ENCODE peak calls at places on chromosomes 4 and X, in four cellular contexts. P is GM12891, K is K562, F is HL-60. V is an unnamed sample.

GRCh38 chr4:101853691-101854090 is 63.2 kb downstream of the BANK1 start:
- DNase-seq in P (no peak), K (no peak), F (no peak), V (no peak)

GRCh38 chr4:11625206-11625605 is 196.5 kb upstream of the HS3ST1 start:
- DNase-seq in P (no peak), K (no peak), F (no peak), V (no peak)

GRCh38 chr4:61336488-61336887 is 136.4 kb downstream of the ADGRL3 start:
- DNase-seq in P (no peak), K (no peak), F (no peak), V (no peak)

GRCh38 chrX:13254076-13254785 is 65.6 kb downstream of the ATXN3L start:
- DNase-seq in P (no peak), K (peak), F (peak), V (peak)

GRCh38 chr4:41177016-41177415 is 37.3 kb downstream of the APBB2 start:
- DNase-seq in P (no peak), K (no peak), F (no peak), V (no peak)

GRCh38 chr4:99943904-99944437 is 2.4 kb downstream of the DNAJB14 start:
- DNase-seq in P (no peak), K (no peak), F (no peak), V (no peak)

GRCh38 chrX:38107028-38107427 is 100.7 kb downstream of the SYTL5 start:
- DNase-seq in P (no peak), K (no peak), F (no peak), V (no peak)

GRCh38 chr4:123235431-123235830 is 161.2 kb upstream of the SPRY1 start:
- DNase-seq in P (no peak), K (no peak), F (no peak), V (no peak)

GRCh38 chr4:40524642-40525041 is 105.0 kb downstream of the RBM47 start:
- DNase-seq in P (no peak), K (no peak), F (no peak), V (no peak)

GRCh38 chr4:165101641-165102040 is 11.0 kb downstream of the TMEM192 start:
- DNase-seq in P (no peak), K (no peak), F (no peak), V (no peak)

GRCh38 chr4:77126844-77127614 is 30.0 kb upstream of the CCNG2 start:
- DNase-seq in P (no peak), K (no peak), F (peak), V (no peak)

GRCh38 chr4:1373892-1374705 is 27.1 kb downstream of the UVSSA start:
- DNase-seq in P (no peak), K (no peak), F (no peak), V (no peak)

GRCh38 chrX:7926501-7926900 is 712 bp downstream of the PNPLA4 start:
- DNase-seq in P (no peak), K (no peak), F (no peak), V (no peak)

GRCh38 chr4:17695341-17695740 is 80.9 kb downstream of the MED28 start:
- DNase-seq in P (no peak), K (no peak), F (no peak), V (no peak)

GRCh38 chr4:147017081-147017480 is 71.4 kb upstream of the TTC29 start:
- DNase-seq in P (no peak), K (no peak), F (no peak), V (no peak)

GRCh38 chr4:157075811-157076577 is at the start of gene GLRB:
- DNase-seq in P (no peak), K (no peak), F (no peak), V (no peak)

DNA sequence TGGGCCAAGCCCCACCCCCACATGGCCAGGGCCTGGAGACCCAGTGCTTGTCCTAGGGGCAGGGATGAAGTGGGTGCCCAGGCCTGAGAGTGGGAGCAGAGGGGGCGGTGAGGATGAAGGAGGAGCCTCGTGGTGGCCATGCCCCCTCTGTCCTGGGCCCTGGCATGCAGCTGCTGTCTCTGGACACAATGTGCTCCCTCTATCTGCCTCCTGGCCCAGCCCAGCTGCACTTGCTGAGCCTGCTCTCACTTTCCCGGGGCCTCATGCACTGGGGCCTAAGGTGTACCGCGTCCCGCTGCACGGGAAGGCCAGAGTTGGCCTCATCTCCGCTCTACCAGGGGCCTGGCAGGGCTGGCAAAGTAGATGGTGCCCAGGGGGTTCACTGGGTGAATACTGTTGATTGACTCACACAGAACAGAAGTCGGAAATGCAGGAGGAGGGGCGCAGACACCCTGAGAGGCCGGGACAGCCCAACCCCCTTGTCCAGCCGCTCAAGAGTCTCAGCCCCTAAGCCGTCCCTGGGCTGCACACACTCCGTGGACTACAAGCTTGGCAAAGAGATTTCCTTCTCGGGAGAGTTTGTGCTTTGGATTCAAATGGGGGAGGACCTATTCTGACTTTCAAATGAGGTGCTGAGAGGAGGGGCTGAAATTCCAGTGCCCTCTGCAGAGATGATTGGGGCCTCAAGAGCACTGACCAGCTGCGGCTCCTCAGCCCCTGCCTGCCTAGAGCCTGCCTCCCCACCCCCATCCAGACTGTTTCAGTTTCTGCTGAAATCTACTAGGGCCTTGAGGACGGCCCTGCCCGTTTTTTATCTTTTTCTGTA is 112.4 kb downstream of the PSAPL1 start:
- DNase-seq in P (no peak), K (no peak), F (no peak), V (no peak)
- TF ChIP-seq SPI1 in P (no peak), K (no peak), F (no peak), V (no peak)

DNA sequence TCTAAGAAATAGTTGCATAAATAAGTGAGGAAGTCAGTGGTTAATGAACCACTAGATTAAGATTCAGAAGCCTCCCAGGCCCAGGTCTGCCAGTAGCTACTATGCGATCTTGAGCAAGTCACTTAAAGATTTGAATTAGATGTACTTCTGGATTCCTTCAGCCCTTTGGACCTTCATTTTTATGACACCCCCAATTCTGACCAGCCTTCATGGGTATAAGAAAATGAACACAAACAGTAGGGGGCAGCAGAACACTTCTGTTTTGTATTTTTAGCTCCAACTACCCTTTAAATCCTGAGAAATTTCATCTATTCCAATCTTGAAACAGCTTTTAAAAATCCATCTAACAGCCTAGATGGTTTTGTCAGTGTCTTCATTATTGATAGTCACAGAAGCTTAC is 19.0 kb downstream of the TMEM47 start:
- DNase-seq in P (no peak), K (peak), F (no peak), V (no peak)
- TF ChIP-seq SPI1 in P (no peak), K (no peak), F (no peak), V (no peak)

DNA sequence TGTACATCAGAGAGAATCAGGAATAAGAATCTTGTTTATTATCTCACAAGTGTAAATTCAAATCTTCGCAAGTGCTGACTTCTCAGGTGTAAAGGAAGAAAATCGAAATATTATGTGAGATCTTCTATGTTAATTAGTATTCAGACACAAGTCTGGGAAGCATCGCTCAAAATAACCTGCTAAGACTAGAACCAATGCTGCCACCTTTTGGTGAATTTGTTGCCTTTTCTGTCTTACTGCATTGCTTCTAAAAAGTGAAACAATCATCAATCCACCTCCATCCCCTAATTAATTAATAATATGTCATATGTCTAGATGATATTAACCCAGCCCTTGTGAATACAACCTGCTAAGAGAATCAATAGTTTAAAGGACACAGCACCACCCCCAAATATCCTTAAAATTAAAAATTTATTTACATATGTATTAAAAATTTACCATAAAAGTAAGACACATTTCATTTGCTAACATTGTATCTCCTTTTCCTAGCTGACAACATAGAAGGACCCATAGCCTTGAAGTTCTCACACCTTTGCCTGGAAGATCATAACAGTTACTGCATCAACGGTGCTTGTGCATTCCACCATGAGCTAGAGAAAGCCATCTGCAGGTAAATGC is 3.5 kb downstream of the EPGN start:
- DNase-seq in P (no peak), K (no peak), F (peak), V (peak)
- TF ChIP-seq SPI1 in P (no peak), K (no peak), F (no peak), V (no peak)

DNA sequence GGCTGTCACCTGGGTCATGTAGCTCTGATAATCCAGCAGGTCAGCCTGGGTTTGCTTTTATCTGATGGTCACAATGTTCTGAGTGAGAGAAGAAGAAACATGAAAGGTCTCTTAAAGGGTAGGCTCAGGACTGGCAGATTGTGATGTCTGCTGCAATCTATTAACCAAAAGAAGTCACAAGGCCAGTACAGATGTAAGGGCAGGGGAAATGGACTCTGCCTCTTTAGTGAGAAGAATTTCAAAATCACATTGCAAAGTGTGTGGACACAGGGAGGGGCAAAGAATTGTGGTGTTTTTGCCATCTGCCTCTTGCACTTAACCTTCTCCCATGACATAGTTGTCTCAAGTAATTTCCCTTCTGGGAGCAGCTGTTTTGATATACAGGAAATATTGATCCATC is 40.9 kb downstream of the IL1RAPL1 start:
- DNase-seq in P (no peak), K (no peak), F (no peak), V (no peak)
- TF ChIP-seq SPI1 in P (no peak), K (no peak), F (no peak), V (no peak)

GRCh38 chrX:49079489-49080428 is at the start of gene WDR45:
- DNase-seq in P (peak), K (peak), F (peak), V (peak)
- TF ChIP-seq SPI1 in P (no peak), K (no peak), F (no peak), V (no peak)

GRCh38 chrX:123169247-123169901 is 14.7 kb upstream of the GRIA3 start:
- DNase-seq in P (no peak), K (no peak), F (no peak), V (no peak)

GRCh38 chrX:123175366-123176122 is 8.5 kb upstream of the GRIA3 start:
- DNase-seq in P (no peak), K (no peak), F (no peak), V (no peak)

GRCh38 chrX:123171781-123172180 is 12.3 kb upstream of the GRIA3 start:
- DNase-seq in P (no peak), K (no peak), F (no peak), V (no peak)

GRCh38 chrX:123172874-123173273 is 11.2 kb upstream of the GRIA3 start:
- DNase-seq in P (no peak), K (no peak), F (no peak), V (no peak)

DNA sequence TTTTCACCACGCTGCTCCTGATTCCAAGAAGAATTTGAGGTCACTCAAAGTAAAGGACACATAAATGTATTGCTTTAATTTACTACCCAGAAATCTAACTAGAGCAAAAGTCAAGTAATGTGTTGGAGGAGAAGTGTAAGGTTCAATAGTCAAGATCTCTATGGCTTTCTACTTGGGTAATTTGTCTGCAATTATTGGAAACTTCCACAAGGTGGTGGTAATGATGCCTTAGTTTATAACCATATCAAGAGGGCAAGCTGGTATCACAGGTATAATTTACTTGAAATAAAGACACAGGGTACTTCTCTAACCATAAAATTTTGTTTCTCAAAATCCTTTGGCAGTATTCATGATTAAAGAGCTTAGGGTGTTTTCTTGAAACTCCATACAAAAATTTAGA is 10.2 kb upstream of the GRIA3 start:
- DNase-seq in P (no peak), K (peak), F (no peak), V (no peak)
- TF ChIP-seq SPI1 in P (no peak), K (no peak), F (no peak), V (no peak)

GRCh38 chrX:132591719-132592275 is 103.0 kb upstream of the MBNL3 start:
- DNase-seq in P (no peak), K (no peak), F (no peak), V (no peak)
- TF ChIP-seq SPI1 in P (no peak), K (no peak), F (no peak), V (no peak)

GRCh38 chr4:74444891-74445642 is at the start of gene AREG:
- DNase-seq in P (peak), K (peak), F (peak), V (peak)
- TF ChIP-seq SPI1 in P (peak), K (peak), F (peak), V (peak)